ENCODE peak calls at places on chromosomes 1 and 21, in four cellular contexts. One of them, this sample, is unnamed.

GRCh38 chr1:205569411-205570172 is 62.2 kb downstream of the ELK4 start:
- DNase-seq in HS-5: no peak
- DNase-seq in CD8-positive, alpha-beta memory T cell: no peak
- DNase-seq in cerebellum: no peak
- DNase-seq in this sample: no peak

GRCh38 chr21:25421327-25422028 is 185.8 kb downstream of the MRPL39 start:
- DNase-seq in CD8-positive, alpha-beta memory T cell: peak; percentile 23
- DNase-seq in cerebellum: no peak
- DNase-seq in HS-5: no peak
- DNase-seq in this sample: peak; percentile 6

GRCh38 chr21:15935530-15935929 is 205.7 kb downstream of the USP25 start:
- DNase-seq in cerebellum: no peak
- DNase-seq in CD8-positive, alpha-beta memory T cell: no peak
- DNase-seq in HS-5: no peak
- DNase-seq in this sample: no peak

GRCh38 chr1:67604778-67605177 is 80.2 kb upstream of the GADD45A start:
- DNase-seq in CD8-positive, alpha-beta memory T cell: no peak
- DNase-seq in cerebellum: no peak
- DNase-seq in HS-5: no peak
- DNase-seq in this sample: no peak

GRCh38 chr1:209546390-209547080 is 37.0 kb upstream of the CAMK1G start:
- DNase-seq in HS-5: no peak
- DNase-seq in CD8-positive, alpha-beta memory T cell: no peak
- DNase-seq in cerebellum: no peak
- DNase-seq in this sample: no peak

GRCh38 chr1:21704055-21704660 is 35.0 kb upstream of the RAP1GAP start:
- DNase-seq in cerebellum: no peak
- DNase-seq in HS-5: no peak
- DNase-seq in CD8-positive, alpha-beta memory T cell: no peak
- DNase-seq in this sample: no peak

GRCh38 chr1:3547055-3548005 is 64.0 kb downstream of the MEGF6 start:
- DNase-seq in HS-5: no peak
- DNase-seq in CD8-positive, alpha-beta memory T cell: no peak
- DNase-seq in cerebellum: no peak
- DNase-seq in this sample: no peak

GRCh38 chr1:162253790-162254189 is 122.9 kb downstream of the SPATA46 start:
- DNase-seq in cerebellum: no peak
- DNase-seq in CD8-positive, alpha-beta memory T cell: no peak
- DNase-seq in HS-5: no peak
- DNase-seq in this sample: no peak

GRCh38 chr1:119160435-119160834 is 20.0 kb upstream of the WARS2 start:
- DNase-seq in HS-5: no peak
- DNase-seq in cerebellum: no peak
- DNase-seq in CD8-positive, alpha-beta memory T cell: no peak
- DNase-seq in this sample: no peak

GRCh38 chr1:7528386-7529031 is 242.6 kb upstream of the VAMP3 start:
- DNase-seq in HS-5: no peak
- DNase-seq in cerebellum: no peak
- DNase-seq in CD8-positive, alpha-beta memory T cell: no peak
- DNase-seq in this sample: no peak

GRCh38 chr1:87246436-87246835 is 82.2 kb upstream of the LMO4 start:
- DNase-seq in cerebellum: no peak
- DNase-seq in HS-5: no peak
- DNase-seq in CD8-positive, alpha-beta memory T cell: no peak
- DNase-seq in this sample: no peak

GRCh38 chr1:179853102-179853501 is 24.5 kb downstream of the TOR1AIP2 start:
- DNase-seq in CD8-positive, alpha-beta memory T cell: no peak
- DNase-seq in HS-5: no peak
- DNase-seq in cerebellum: no peak
- DNase-seq in this sample: no peak

GRCh38 chr1:82319526-82319925 is 518.8 kb downstream of the ADGRL2 start:
- DNase-seq in CD8-positive, alpha-beta memory T cell: no peak
- DNase-seq in HS-5: no peak
- DNase-seq in cerebellum: no peak
- DNase-seq in this sample: no peak

GRCh38 chr1:22545126-22545525 is 18.2 kb upstream of the EPHA8 start:
- DNase-seq in HS-5: no peak
- DNase-seq in CD8-positive, alpha-beta memory T cell: no peak
- DNase-seq in cerebellum: no peak
- DNase-seq in this sample: no peak

GRCh38 chr1:30518696-30519095 is 204.7 kb downstream of the MATN1 start:
- DNase-seq in cerebellum: no peak
- DNase-seq in HS-5: no peak
- DNase-seq in CD8-positive, alpha-beta memory T cell: no peak
- DNase-seq in this sample: no peak

GRCh38 chr1:167681497-167682102 is 40.2 kb upstream of the MPZL1 start:
- DNase-seq in cerebellum: no peak
- DNase-seq in HS-5: no peak
- DNase-seq in CD8-positive, alpha-beta memory T cell: no peak
- DNase-seq in this sample: no peak

GRCh38 chr1:93328809-93329477 is 16.8 kb upstream of the DR1 start:
- DNase-seq in cerebellum: no peak
- DNase-seq in HS-5: no peak
- DNase-seq in CD8-positive, alpha-beta memory T cell: no peak
- DNase-seq in this sample: no peak

GRCh38 chr1:111593403-111594127 is 26.0 kb upstream of the RAP1A start:
- DNase-seq in CD8-positive, alpha-beta memory T cell: no peak
- DNase-seq in cerebellum: no peak
- DNase-seq in HS-5: no peak
- DNase-seq in this sample: no peak

GRCh38 chr1:87084247-87084836 is 169.9 kb downstream of the HS2ST1 start:
- DNase-seq in CD8-positive, alpha-beta memory T cell: no peak
- DNase-seq in cerebellum: peak; percentile 20
- DNase-seq in HS-5: peak; percentile 20
- DNase-seq in this sample: no peak

GRCh38 chr1:237255071-237255470 is 213.1 kb downstream of the RYR2 start:
- DNase-seq in cerebellum: no peak
- DNase-seq in CD8-positive, alpha-beta memory T cell: no peak
- DNase-seq in HS-5: no peak
- DNase-seq in this sample: no peak

GRCh38 chr1:30907641-30908445 is 715 bp downstream of the SDC3 start:
- DNase-seq in HS-5: no peak
- DNase-seq in cerebellum: no peak
- DNase-seq in CD8-positive, alpha-beta memory T cell: no peak
- DNase-seq in this sample: no peak

GRCh38 chr1:26768755-26769154 is 19.0 kb upstream of the PIGV start:
- DNase-seq in HS-5: peak; percentile 75
- DNase-seq in cerebellum: no peak
- DNase-seq in CD8-positive, alpha-beta memory T cell: no peak
- DNase-seq in this sample: no peak

GRCh38 chr1:229874609-229875008 is 192.4 kb upstream of the GALNT2 start:
- DNase-seq in cerebellum: no peak
- DNase-seq in HS-5: no peak
- DNase-seq in CD8-positive, alpha-beta memory T cell: no peak
- DNase-seq in this sample: no peak

GRCh38 chr1:85940621-85941306 is 215.8 kb downstream of the COL24A1 start:
- DNase-seq in HS-5: no peak
- DNase-seq in CD8-positive, alpha-beta memory T cell: no peak
- DNase-seq in cerebellum: no peak
- DNase-seq in this sample: no peak

GRCh38 chr1:78383923-78384322 is 106.9 kb upstream of the PTGFR start:
- DNase-seq in HS-5: no peak
- DNase-seq in cerebellum: no peak
- DNase-seq in CD8-positive, alpha-beta memory T cell: no peak
- DNase-seq in this sample: no peak

GRCh38 chr1:225746361-225747179 is 31.1 kb upstream of the SRP9 start:
- DNase-seq in HS-5: peak; percentile 76
- DNase-seq in cerebellum: peak; percentile 47
- DNase-seq in CD8-positive, alpha-beta memory T cell: no peak
- DNase-seq in this sample: no peak

GRCh38 chr1:156484480-156485058 is 16.0 kb downstream of the MEF2D start:
- DNase-seq in CD8-positive, alpha-beta memory T cell: no peak
- DNase-seq in cerebellum: no peak
- DNase-seq in HS-5: no peak
- DNase-seq in this sample: no peak

GRCh38 chr1:85368073-85368778 is 91.8 kb upstream of the BCL10 start:
- DNase-seq in HS-5: no peak
- DNase-seq in CD8-positive, alpha-beta memory T cell: no peak
- DNase-seq in cerebellum: no peak
- DNase-seq in this sample: no peak

GRCh38 chr1:178501705-178502329 is 5.1 kb upstream of the CLEC20A start:
- DNase-seq in HS-5: peak; percentile 23
- DNase-seq in CD8-positive, alpha-beta memory T cell: peak; percentile 9
- DNase-seq in cerebellum: peak; percentile 13
- DNase-seq in this sample: no peak

GRCh38 chr1:40745180-40745579 is 38.4 kb upstream of the KCNQ4 start:
- DNase-seq in cerebellum: no peak
- DNase-seq in CD8-positive, alpha-beta memory T cell: no peak
- DNase-seq in HS-5: no peak
- DNase-seq in this sample: no peak

GRCh38 chr1:214439352-214440119 is 111.9 kb downstream of the PTPN14 start:
- DNase-seq in HS-5: no peak
- DNase-seq in CD8-positive, alpha-beta memory T cell: no peak
- DNase-seq in cerebellum: no peak
- DNase-seq in this sample: no peak

GRCh38 chr21:33686386-33686785 is 44.1 kb downstream of the ITSN1 start:
- DNase-seq in CD8-positive, alpha-beta memory T cell: no peak
- DNase-seq in cerebellum: no peak
- DNase-seq in HS-5: no peak
- DNase-seq in this sample: no peak

GRCh38 chr1:153789478-153790148 is 14.4 kb downstream of the SLC27A3 start:
- DNase-seq in HS-5: no peak
- DNase-seq in cerebellum: no peak
- DNase-seq in CD8-positive, alpha-beta memory T cell: no peak
- DNase-seq in this sample: no peak